ENCODE peak calls at places on chromosomes 3 and 15, in ten cellular contexts. V is A549; G is cardiac fibroblast; N is astrocyte; S is IMR-90; I is AG09309; R is coronary artery; O is GM13977; J is mucosa of descending colon; A is CD4-positive, alpha-beta T cell. M is an unnamed sample.

GRCh38 chr3:100891033-100891432 is 102.2 kb downstream of the ABI3BP start:
- DNase-seq in V (peak), G (peak), N (peak), S (peak), I (no peak), R (no peak), O (no peak), J (no peak), A (no peak), M (no peak)

GRCh38 chr15:71131601-71132357 is 16.5 kb downstream of the THSD4 start:
- DNase-seq in V (peak), G (peak), N (peak), S (no peak), I (no peak), R (no peak), O (no peak), J (no peak), A (no peak), M (no peak)

GRCh38 chr3:65979152-65979551 is 59.6 kb downstream of the MAGI1 start:
- DNase-seq in V (no peak), G (peak), N (peak), S (peak), I (peak), R (no peak), O (no peak), J (no peak), A (no peak), M (no peak)

GRCh38 chr3:66178206-66178605 is 42.6 kb upstream of the SLC25A26 start:
- DNase-seq in V (no peak), G (no peak), N (no peak), S (no peak), I (no peak), R (no peak), O (no peak), J (no peak), A (no peak), M (no peak)

GRCh38 chr15:53513431-53513830 is 246.0 kb downstream of the WDR72 start:
- DNase-seq in V (no peak), G (no peak), N (no peak), S (no peak), I (no peak), R (no peak), O (no peak), J (no peak), A (no peak), M (no peak)

GRCh38 chr15:73601449-73602425 is 31.5 kb downstream of the NPTN start:
- DNase-seq in V (peak), G (peak), N (peak), S (peak), I (no peak), R (no peak), O (no peak), J (no peak), A (no peak), M (no peak)

GRCh38 chr3:12875857-12876451 is 34.6 kb upstream of the RPL32 start:
- DNase-seq in V (no peak), G (no peak), N (no peak), S (no peak), I (no peak), R (no peak), O (no peak), J (peak), A (no peak), M (peak)

GRCh38 chr3:4856986-4857385 is 122.3 kb upstream of the BHLHE40 start:
- DNase-seq in V (no peak), G (no peak), N (no peak), S (no peak), I (no peak), R (no peak), O (no peak), J (no peak), A (no peak), M (no peak)

GRCh38 chr3:177306252-177306651 is 109.0 kb upstream of the TBL1XR1 start:
- DNase-seq in V (no peak), G (peak), N (peak), S (peak), I (no peak), R (no peak), O (no peak), J (no peak), A (no peak), M (no peak)

GRCh38 chr3:49900491-49901153 is 3.1 kb downstream of the MST1R start:
- DNase-seq in V (peak), G (peak), N (peak), S (peak), I (peak), R (no peak), O (no peak), J (peak), A (no peak), M (no peak)

GRCh38 chr15:70265986-70266385 is 168.3 kb upstream of the TLE3 start:
- DNase-seq in V (no peak), G (no peak), N (no peak), S (no peak), I (no peak), R (no peak), O (no peak), J (no peak), A (no peak), M (no peak)

GRCh38 chr3:4583441-4583840 is 90.3 kb downstream of the ITPR1 start:
- DNase-seq in V (no peak), G (peak), N (no peak), S (peak), I (no peak), R (no peak), O (no peak), J (no peak), A (no peak), M (no peak)

DNA sequence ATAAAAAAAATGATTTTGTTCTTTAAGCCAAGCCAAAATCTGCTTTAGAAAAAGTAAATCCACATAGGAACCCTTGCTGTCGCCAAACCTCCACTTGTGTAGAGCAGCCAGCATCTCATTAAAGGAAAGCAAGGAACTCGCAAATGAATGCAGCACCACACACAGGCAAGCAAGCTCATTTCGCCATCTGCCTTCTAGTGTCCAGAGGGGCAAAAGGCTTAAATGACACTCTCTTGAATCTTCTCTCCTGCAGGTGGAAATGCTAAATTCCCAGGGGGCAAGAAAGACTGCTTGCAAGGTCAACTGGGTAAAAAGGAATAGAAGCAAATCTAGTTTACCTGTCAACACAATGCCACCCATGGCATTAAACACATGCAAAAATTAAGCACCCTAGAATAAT is 2.4 kb downstream of the MB21D2 start:
- DNase-seq in V (peak), G (peak), N (peak), S (peak), I (peak), R (no peak), O (peak), J (no peak), A (no peak), M (peak)
- TF ChIP-seq CTCF in V (no peak), G (peak), N (peak), S (peak), I (peak), R (no peak), O (peak), J (no peak), A (no peak), M (peak)

DNA sequence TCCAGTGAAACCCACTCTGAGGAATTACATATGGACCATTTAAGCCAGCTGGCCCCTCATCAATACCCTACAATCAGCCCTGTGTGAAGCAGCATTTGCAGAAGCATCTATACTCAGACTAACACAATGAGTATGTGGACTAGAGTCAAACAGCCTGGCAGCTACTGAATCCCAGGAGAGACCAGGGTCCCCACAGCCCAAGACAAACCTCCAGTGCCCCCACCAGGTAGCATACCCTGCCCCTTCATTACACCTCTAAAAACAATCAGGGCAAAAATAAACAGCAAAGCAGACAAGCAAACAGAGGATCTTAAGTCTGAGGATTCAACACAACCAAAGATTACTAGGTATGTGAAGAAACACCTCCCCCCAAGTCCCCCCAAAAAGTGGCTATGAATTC is 157.4 kb downstream of the LEKR1 start:
- DNase-seq in V (no peak), G (no peak), N (no peak), S (no peak), I (no peak), R (no peak), O (no peak), J (no peak), A (no peak), M (no peak)
- TF ChIP-seq CTCF in V (no peak), G (no peak), N (no peak), S (no peak), I (no peak), R (no peak), O (no peak), J (no peak), A (no peak), M (no peak)

DNA sequence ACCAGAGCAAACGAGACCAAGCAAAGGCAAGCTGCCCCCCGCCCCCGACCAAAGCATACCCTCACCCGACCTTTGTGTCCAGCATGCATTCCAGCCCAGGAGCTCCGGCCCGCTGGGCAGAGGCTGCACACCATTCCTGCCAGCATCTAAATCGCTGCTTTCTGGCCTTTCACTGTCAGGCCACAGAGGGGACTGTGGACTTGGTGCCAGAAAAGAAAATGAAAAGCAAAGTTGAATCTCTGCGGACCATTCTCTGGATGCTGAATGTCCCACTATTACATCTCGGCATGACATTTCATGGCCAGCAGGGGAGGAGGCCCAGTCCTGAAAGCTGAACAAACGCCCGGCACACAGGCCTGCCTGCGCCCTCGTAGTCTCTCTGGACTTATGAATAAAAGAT is 13.0 kb downstream of the IL17RD start:
- DNase-seq in V (no peak), G (peak), N (no peak), S (no peak), I (no peak), R (peak), O (no peak), J (no peak), A (no peak), M (no peak)
- TF ChIP-seq CTCF in V (no peak), G (no peak), N (peak), S (no peak), I (no peak), R (no peak), O (no peak), J (no peak), A (no peak), M (no peak)

GRCh38 chr3:141050576-141050912 is 603 bp upstream of the SPSB4 start:
- DNase-seq in V (peak), G (no peak), N (no peak), S (no peak), I (no peak), R (no peak), O (no peak), J (no peak), A (no peak), M (no peak)

GRCh38 chr3:141052570-141053069 is 1.5 kb downstream of the SPSB4 start:
- DNase-seq in V (no peak), G (no peak), N (no peak), S (no peak), I (no peak), R (peak), O (no peak), J (no peak), A (no peak), M (no peak)

GRCh38 chr3:141051641-141052569 is 758 bp downstream of the SPSB4 start:
- DNase-seq in V (peak), G (peak), N (peak), S (peak), I (no peak), R (peak), O (no peak), J (no peak), A (no peak), M (no peak)

GRCh38 chr3:141049681-141050080 is 1.5 kb upstream of the SPSB4 start:
- DNase-seq in V (peak), G (no peak), N (no peak), S (no peak), I (no peak), R (no peak), O (no peak), J (no peak), A (no peak), M (no peak)

DNA sequence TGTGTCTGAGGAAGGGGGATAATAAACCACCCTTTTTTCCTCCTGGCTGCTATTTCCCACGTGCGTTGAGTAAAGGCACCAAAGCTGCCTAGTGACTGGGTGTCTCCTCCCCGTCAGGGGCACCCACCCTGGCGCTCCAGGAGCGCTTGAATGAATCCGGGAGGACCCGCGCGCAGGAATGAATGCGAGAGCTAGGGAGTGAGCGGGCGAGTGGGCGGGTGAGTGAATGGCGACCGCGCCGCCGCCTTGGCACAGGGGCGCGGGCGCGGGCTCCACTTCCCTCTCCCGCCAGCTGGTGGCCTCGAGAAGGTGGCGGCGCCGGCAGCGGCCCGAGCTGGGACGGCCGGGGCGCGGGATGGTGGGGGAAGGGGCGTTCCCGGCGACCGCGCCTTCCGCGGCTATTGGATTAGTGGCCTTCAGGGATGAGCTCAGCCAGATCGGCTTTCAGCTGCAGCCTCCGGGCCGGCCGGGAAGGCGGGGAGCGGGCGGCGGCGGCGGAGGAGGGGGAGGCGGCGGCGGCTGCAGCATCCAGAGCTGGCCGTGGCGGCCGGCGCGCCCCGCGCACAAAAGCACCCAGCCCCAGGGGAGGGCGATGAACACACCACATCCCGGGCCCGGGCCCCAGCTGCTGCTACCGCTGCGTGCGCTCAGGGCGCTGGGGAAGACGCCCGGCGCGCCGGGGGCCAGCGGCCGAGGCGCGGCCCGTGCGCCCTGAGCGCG is at the start of gene SPSB4:
- DNase-seq in V (peak), G (peak), N (peak), S (peak), I (no peak), R (no peak), O (peak), J (peak), A (no peak), M (no peak)
- TF ChIP-seq CTCF in V (no peak), G (no peak), N (no peak), S (peak), I (no peak), R (peak), O (peak), J (no peak), A (no peak), M (no peak)

DNA sequence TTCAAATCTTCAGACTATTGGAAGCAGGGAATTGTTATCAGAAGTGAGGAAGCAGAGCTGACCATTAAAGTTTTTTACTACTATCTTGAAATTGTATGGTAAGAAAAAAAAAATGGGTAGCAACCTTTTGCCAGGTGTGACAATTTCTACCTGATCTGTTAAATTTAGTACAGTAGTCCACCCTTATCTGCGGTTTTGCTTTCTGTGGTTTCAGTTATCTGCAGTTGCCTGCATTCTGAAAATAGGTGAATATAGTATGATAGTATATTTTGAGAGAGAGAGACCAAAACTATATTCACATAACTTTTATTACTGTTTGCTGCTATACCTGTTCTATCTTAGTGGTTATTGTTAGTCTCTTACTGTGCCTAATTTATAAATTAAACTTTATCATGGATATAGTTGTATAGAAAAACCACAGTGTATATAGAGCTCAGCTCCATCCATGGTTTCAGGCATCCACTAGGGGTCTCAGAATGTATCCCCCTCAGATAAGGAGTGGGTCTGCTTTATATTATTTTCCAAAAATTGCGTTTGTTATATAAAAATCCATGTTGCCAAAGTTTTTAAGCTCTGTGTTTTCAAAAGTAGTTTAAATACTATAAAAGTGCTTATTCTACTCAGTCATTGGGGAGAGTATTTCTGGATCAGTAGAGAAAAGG is 69.9 kb downstream of the PTPRG start:
- DNase-seq in V (no peak), G (no peak), N (no peak), S (no peak), I (no peak), R (no peak), O (no peak), J (no peak), A (no peak), M (no peak)
- TF ChIP-seq CTCF in V (no peak), G (no peak), N (no peak), S (no peak), I (no peak), R (no peak), O (no peak), J (no peak), A (no peak), M (no peak)

DNA sequence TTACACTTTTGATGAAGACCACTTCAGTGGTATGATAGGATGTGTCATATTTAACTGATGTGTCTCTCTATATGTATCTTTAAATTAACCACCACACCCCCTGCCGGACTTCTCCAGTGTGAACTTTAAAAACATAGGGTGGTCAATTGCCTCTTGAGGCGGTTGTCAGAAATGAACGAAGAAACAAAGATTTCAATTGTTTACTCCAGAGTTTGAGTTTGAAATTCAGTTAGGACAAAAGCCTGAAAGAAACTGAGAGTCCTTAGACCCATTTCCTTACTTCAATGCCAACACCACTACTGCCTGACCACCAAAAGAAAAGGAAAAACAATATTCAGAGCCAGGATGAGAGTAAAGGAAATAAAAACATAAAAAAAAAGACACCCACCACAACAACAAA is 40.2 kb downstream of the VGLL3 start:
- DNase-seq in V (no peak), G (no peak), N (no peak), S (no peak), I (no peak), R (no peak), O (no peak), J (no peak), A (no peak), M (no peak)
- TF ChIP-seq CTCF in V (no peak), G (no peak), N (no peak), S (no peak), I (no peak), R (no peak), O (no peak), J (no peak), A (no peak), M (no peak)

M was measured in GM13976.